ENCODE peak calls at places on chromosomes 5 and 9, in seven cellular contexts. H is psoas muscle, R is NCI-H1417, E is fibroblast of the conjunctiva, Q is iris pigment epithelial cell, D is BJ, B is NCI-H345. Y is an unnamed sample.

GRCh38 chr9:128149951-128150593 is 819 bp downstream of the LCN2 start:
- DNase-seq in D (no peak), H (peak), Q (no peak), B (no peak), R (no peak), E (no peak), Y (no peak)

GRCh38 chr9:138037140-138037539 is 159.6 kb downstream of the CACNA1B start:
- DNase-seq in H (peak), E (no peak), B (no peak), D (no peak), R (no peak), Q (no peak), Y (no peak)

GRCh38 chr9:111752455-111752854 is 42.3 kb downstream of the SHOC1 start:
- DNase-seq in D (no peak), E (peak), R (no peak), B (no peak), Q (peak), H (no peak), Y (no peak)

GRCh38 chr9:86637515-86637914 is 283.3 kb upstream of the TUT7 start:
- DNase-seq in D (no peak), Q (peak), H (peak), E (peak), R (no peak), B (no peak), Y (peak)

GRCh38 chr5:30765227-30765626 is 428.3 kb upstream of the CDH6 start:
- DNase-seq in E (no peak), R (no peak), D (no peak), B (no peak), Q (peak), H (no peak), Y (no peak)

GRCh38 chr5:73436535-73437125 is 11.9 kb downstream of the FOXD1 start:
- DNase-seq in E (no peak), D (no peak), R (no peak), H (no peak), B (no peak), Q (no peak), Y (peak)

GRCh38 chr5:72308853-72309191 is 11.2 kb downstream of the MRPS27 start:
- DNase-seq in E (no peak), R (no peak), Q (no peak), B (no peak), D (no peak), H (no peak), Y (peak)

GRCh38 chr5:146466521-146467349 is 19.6 kb downstream of the TCERG1 start:
- DNase-seq in H (no peak), Q (peak), B (no peak), R (no peak), D (no peak), E (no peak), Y (no peak)

GRCh38 chr5:1125030-1125357 is 13.1 kb upstream of the SLC12A7 start:
- DNase-seq in E (no peak), Q (peak), B (peak), R (no peak), D (peak), H (peak), Y (no peak)

GRCh38 chr9:80066931-80067330 is 495.2 kb downstream of the TLE4 start:
- DNase-seq in D (no peak), R (no peak), Q (no peak), B (no peak), E (no peak), H (no peak), Y (peak)

GRCh38 chr5:149162401-149163084 is 21.2 kb downstream of the ABLIM3 start:
- DNase-seq in D (no peak), Q (peak), R (no peak), E (no peak), H (no peak), B (no peak), Y (no peak)

GRCh38 chr9:92525306-92525705 is 10.5 kb downstream of the ECM2 start:
- DNase-seq in B (no peak), E (no peak), D (peak), Q (peak), R (no peak), H (no peak), Y (no peak)

GRCh38 chr5:119840175-119840574 is 210.8 kb downstream of the FAM170A start:
- DNase-seq in R (no peak), Q (no peak), H (no peak), E (no peak), D (no peak), B (no peak), Y (no peak)

GRCh38 chr9:113376634-113377531 is at the start of gene HDHD3:
- DNase-seq in Q (peak), D (no peak), R (peak), B (peak), H (peak), E (peak), Y (peak)

GRCh38 chr9:36486933-36487481 is 85.7 kb upstream of the MELK start:
- DNase-seq in E (no peak), B (no peak), Q (peak), D (no peak), R (peak), H (peak), Y (peak)

GRCh38 chr9:105187781-105188180 is 56.7 kb upstream of the SLC44A1 start:
- DNase-seq in E (peak), R (no peak), B (no peak), D (peak), H (no peak), Q (peak), Y (no peak)

GRCh38 chr5:62115009-62115408 is 191.0 kb upstream of the KIF2A start:
- DNase-seq in B (no peak), D (no peak), E (no peak), Q (no peak), R (no peak), H (no peak), Y (no peak)

GRCh38 chr9:2621678-2622360 is at the start of gene VLDLR:
- DNase-seq in R (peak), E (no peak), Q (peak), B (peak), D (no peak), H (peak), Y (peak)

GRCh38 chr9:124660341-124660801 is 110.7 kb downstream of the NR6A1 start:
- DNase-seq in D (no peak), H (no peak), E (peak), R (peak), B (peak), Q (peak), Y (peak)